ENCODE peak calls at places on chromosomes 1 and 21, in eight cellular contexts. One of them, this sample, is unnamed.
A peak's percentile ranks its signal among the peaks of the same experiment; 100 is the strongest.

GRCh38 chr1:162627662-162628296 is 4.5 kb upstream of the DDR2 start:
- DNase-seq in tibial nerve: no peak
- DNase-seq in psoas muscle: no peak
- DNase-seq in SK-N-DZ: peak; percentile 54
- DNase-seq in iris pigment epithelial cell: peak; percentile 65
- DNase-seq in NCI-H1436 treated with DMSO at 0.1 percent for 48 hours: no peak
- DNase-seq in CD8-positive, alpha-beta T cell: no peak
- DNase-seq in caudate nucleus: no peak
- DNase-seq in this sample: no peak

GRCh38 chr1:85325920-85326319 is 49.5 kb upstream of the BCL10 start:
- DNase-seq in tibial nerve: no peak
- DNase-seq in NCI-H1436 treated with DMSO at 0.1 percent for 48 hours: no peak
- DNase-seq in psoas muscle: no peak
- DNase-seq in CD8-positive, alpha-beta T cell: no peak
- DNase-seq in caudate nucleus: no peak
- DNase-seq in iris pigment epithelial cell: no peak
- DNase-seq in SK-N-DZ: no peak
- DNase-seq in this sample: no peak

GRCh38 chr1:170619167-170620030 is 44.5 kb upstream of the PRRX1 start:
- DNase-seq in caudate nucleus: no peak
- DNase-seq in tibial nerve: peak; percentile 11
- DNase-seq in CD8-positive, alpha-beta T cell: no peak
- DNase-seq in psoas muscle: no peak
- DNase-seq in iris pigment epithelial cell: peak; percentile 24
- DNase-seq in SK-N-DZ: no peak
- DNase-seq in NCI-H1436 treated with DMSO at 0.1 percent for 48 hours: no peak
- DNase-seq in this sample: no peak

GRCh38 chr1:223712184-223712855 is at the start of gene CAPN2:
- DNase-seq in tibial nerve: peak; percentile 48
- DNase-seq in NCI-H1436 treated with DMSO at 0.1 percent for 48 hours: no peak
- DNase-seq in iris pigment epithelial cell: peak; percentile 91
- DNase-seq in psoas muscle: peak; percentile 94
- DNase-seq in caudate nucleus: peak; percentile 69
- DNase-seq in CD8-positive, alpha-beta T cell: peak; percentile 42
- DNase-seq in SK-N-DZ: peak; percentile 51
- DNase-seq in this sample: peak; percentile 92

GRCh38 chr1:62362061-62362951 is 43.1 kb upstream of the KANK4 start:
- DNase-seq in tibial nerve: no peak
- DNase-seq in psoas muscle: no peak
- DNase-seq in SK-N-DZ: peak; percentile 49
- DNase-seq in NCI-H1436 treated with DMSO at 0.1 percent for 48 hours: no peak
- DNase-seq in CD8-positive, alpha-beta T cell: no peak
- DNase-seq in caudate nucleus: no peak
- DNase-seq in iris pigment epithelial cell: no peak
- DNase-seq in this sample: no peak

GRCh38 chr21:35578350-35578782 is 482.0 kb downstream of the SETD4 start:
- DNase-seq in iris pigment epithelial cell: peak; percentile 83
- DNase-seq in SK-N-DZ: no peak
- DNase-seq in tibial nerve: no peak
- DNase-seq in NCI-H1436 treated with DMSO at 0.1 percent for 48 hours: no peak
- DNase-seq in caudate nucleus: no peak
- DNase-seq in CD8-positive, alpha-beta T cell: no peak
- DNase-seq in psoas muscle: no peak
- DNase-seq in this sample: no peak

GRCh38 chr1:3259020-3259419 is 190.0 kb downstream of the PRDM16 start:
- DNase-seq in iris pigment epithelial cell: no peak
- DNase-seq in SK-N-DZ: no peak
- DNase-seq in NCI-H1436 treated with DMSO at 0.1 percent for 48 hours: no peak
- DNase-seq in psoas muscle: no peak
- DNase-seq in caudate nucleus: no peak
- DNase-seq in tibial nerve: no peak
- DNase-seq in CD8-positive, alpha-beta T cell: no peak
- DNase-seq in this sample: no peak

GRCh38 chr1:198864695-198865094 is 225.9 kb downstream of the PTPRC start:
- DNase-seq in SK-N-DZ: no peak
- DNase-seq in CD8-positive, alpha-beta T cell: no peak
- DNase-seq in NCI-H1436 treated with DMSO at 0.1 percent for 48 hours: no peak
- DNase-seq in psoas muscle: no peak
- DNase-seq in iris pigment epithelial cell: no peak
- DNase-seq in tibial nerve: no peak
- DNase-seq in caudate nucleus: no peak
- DNase-seq in this sample: no peak

GRCh38 chr21:29181799-29182470 is 51.5 kb downstream of the MAP3K7CL start:
- DNase-seq in NCI-H1436 treated with DMSO at 0.1 percent for 48 hours: no peak
- DNase-seq in iris pigment epithelial cell: peak; percentile 95
- DNase-seq in tibial nerve: no peak
- DNase-seq in SK-N-DZ: no peak
- DNase-seq in CD8-positive, alpha-beta T cell: no peak
- DNase-seq in caudate nucleus: no peak
- DNase-seq in psoas muscle: no peak
- DNase-seq in this sample: no peak

GRCh38 chr1:90394247-90394646 is 322.9 kb downstream of the BARHL2 start:
- DNase-seq in SK-N-DZ: no peak
- DNase-seq in iris pigment epithelial cell: no peak
- DNase-seq in caudate nucleus: no peak
- DNase-seq in tibial nerve: no peak
- DNase-seq in NCI-H1436 treated with DMSO at 0.1 percent for 48 hours: no peak
- DNase-seq in CD8-positive, alpha-beta T cell: no peak
- DNase-seq in psoas muscle: no peak
- DNase-seq in this sample: no peak

GRCh38 chr1:3007298-3008147 is 13.7 kb upstream of the ACTRT2 start:
- DNase-seq in caudate nucleus: no peak
- DNase-seq in psoas muscle: no peak
- DNase-seq in tibial nerve: no peak
- DNase-seq in iris pigment epithelial cell: no peak
- DNase-seq in NCI-H1436 treated with DMSO at 0.1 percent for 48 hours: no peak
- DNase-seq in CD8-positive, alpha-beta T cell: no peak
- DNase-seq in SK-N-DZ: no peak
- DNase-seq in this sample: peak; percentile 39

GRCh38 chr1:37474697-37475379 is 458 bp downstream of the ZC3H12A start:
- DNase-seq in tibial nerve: no peak
- DNase-seq in caudate nucleus: no peak
- DNase-seq in psoas muscle: peak; percentile 76
- DNase-seq in NCI-H1436 treated with DMSO at 0.1 percent for 48 hours: no peak
- DNase-seq in CD8-positive, alpha-beta T cell: no peak
- DNase-seq in iris pigment epithelial cell: peak; percentile 50
- DNase-seq in SK-N-DZ: no peak
- DNase-seq in this sample: no peak

GRCh38 chr21:41373769-41374168 is 11.9 kb downstream of the MX2 start:
- DNase-seq in caudate nucleus: no peak
- DNase-seq in NCI-H1436 treated with DMSO at 0.1 percent for 48 hours: no peak
- DNase-seq in CD8-positive, alpha-beta T cell: no peak
- DNase-seq in psoas muscle: no peak
- DNase-seq in iris pigment epithelial cell: no peak
- DNase-seq in SK-N-DZ: no peak
- DNase-seq in tibial nerve: no peak
- DNase-seq in this sample: no peak